ENCODE peak calls at places on chromosomes 16 and 17, in five cellular contexts. I is stimulated activated CD8-positive, alpha-beta memory T cell treated with anti-CD3 and anti-CD28 coated beads, Interleukin-15, amount 100 ng/mL, for 24 hours; X is EH; C is HEK293T; T is endothelial cell. M is an unnamed sample.

GRCh38 chr16:66553223-66553622 is 847 bp downstream of the CKLF start:
- DNase-seq in I (no peak), X (peak), C (no peak), T (no peak), M (no peak)

GRCh38 chr17:44557653-44558285 is 485 bp downstream of the FZD2 start:
- DNase-seq in I (no peak), X (peak), C (no peak), T (peak), M (no peak)

GRCh38 chr16:79209308-79209707 is 391.2 kb downstream of the MAF start:
- DNase-seq in I (no peak), X (no peak), C (no peak), T (no peak), M (no peak)

GRCh38 chr16:53372942-53373871 is 61.1 kb upstream of the RBL2 start:
- DNase-seq in I (peak), X (no peak), C (no peak), T (peak), M (no peak)

GRCh38 chr17:44417553-44417952 is 28.1 kb upstream of the ITGA2B start:
- DNase-seq in I (no peak), X (peak), C (no peak), T (no peak), M (no peak)

GRCh38 chr17:76797441-76797840 is 59.5 kb downstream of the MFSD11 start:
- DNase-seq in I (no peak), X (no peak), C (no peak), T (no peak), M (no peak)

GRCh38 chr17:41768682-41769288 is 17.7 kb downstream of the JUP start:
- DNase-seq in I (no peak), X (no peak), C (no peak), T (no peak), M (no peak)

GRCh38 chr17:4270746-4271145 is 7.0 kb upstream of the ANKFY1 start:
- DNase-seq in I (no peak), X (no peak), C (no peak), T (no peak), M (no peak)

GRCh38 chr17:50534222-50534978 is 1.9 kb downstream of the EPN3 start:
- DNase-seq in I (no peak), X (no peak), C (no peak), T (no peak), M (no peak)

GRCh38 chr17:78403822-78404221 is 25.4 kb downstream of the PGS1 start:
- DNase-seq in I (no peak), X (no peak), C (no peak), T (no peak), M (no peak)

GRCh38 chr17:77164483-77165030 is 23.8 kb downstream of the SEC14L1 start:
- DNase-seq in I (no peak), X (peak), C (no peak), T (no peak), M (no peak)

GRCh38 chr17:1865252-1866037 is 35.6 kb downstream of the RPA1 start:
- DNase-seq in I (no peak), X (peak), C (peak), T (peak), M (peak)

GRCh38 chr17:51355314-51356083 is 95.2 kb downstream of the UTP18 start:
- DNase-seq in I (no peak), X (peak), C (no peak), T (no peak), M (no peak)

GRCh38 chr17:27499451-27500265 is 43.4 kb downstream of the KSR1 start:
- DNase-seq in I (no peak), X (no peak), C (no peak), T (no peak), M (no peak)

GRCh38 chr16:57029161-57030160 is 40.1 kb downstream of the NLRC5 start:
- DNase-seq in I (no peak), X (peak), C (no peak), T (no peak), M (no peak)

GRCh38 chr17:51352798-51353197 is 92.5 kb downstream of the UTP18 start:
- DNase-seq in I (no peak), X (no peak), C (no peak), T (no peak), M (no peak)

GRCh38 chr16:23058576-23058975 is 90.7 kb downstream of the USP31 start:
- DNase-seq in I (no peak), X (no peak), C (no peak), T (no peak), M (no peak)

GRCh38 chr17:1713878-1714487 is 3.8 kb upstream of the TLCD2 start:
- DNase-seq in I (no peak), X (peak), C (peak), T (peak), M (peak)

GRCh38 chr17:78883533-78884131 is 19.4 kb downstream of the CEP295NL start:
- DNase-seq in I (no peak), X (peak), C (no peak), T (peak), M (peak)

GRCh38 chr17:75319818-75320691 is 30.8 kb upstream of the SLC25A19 start:
- DNase-seq in I (no peak), X (peak), C (no peak), T (no peak), M (no peak)

GRCh38 chr17:47802341-47803022 is 19.1 kb downstream of the OSBPL7 start:
- DNase-seq in I (no peak), X (peak), C (peak), T (peak), M (peak)

GRCh38 chr17:58381124-58381838 is 29.3 kb upstream of the SUPT4H1 start:
- DNase-seq in I (no peak), X (no peak), C (no peak), T (no peak), M (no peak)

GRCh38 chr16:29710227-29711219 is 31.5 kb downstream of the QPRT start:
- DNase-seq in I (no peak), X (peak), C (peak), T (peak), M (peak)

GRCh38 chr16:30923554-30924085 is at the start of gene FBXL19:
- DNase-seq in I (no peak), X (no peak), C (no peak), T (peak), M (no peak)

GRCh38 chr17:64115043-64115698 is 14.8 kb downstream of the ERN1 start:
- DNase-seq in I (no peak), X (no peak), C (no peak), T (no peak), M (no peak)

GRCh38 chr17:20105539-20106291 is 96.6 kb downstream of the SPECC1 start:
- DNase-seq in I (no peak), X (no peak), C (no peak), T (no peak), M (no peak)

GRCh38 chr17:1447061-1447460 is 9.0 kb downstream of the CRK start:
- DNase-seq in I (no peak), X (no peak), C (no peak), T (peak), M (no peak)

GRCh38 chr16:24419709-24420108 is 119.7 kb upstream of the RBBP6 start:
- DNase-seq in I (no peak), X (no peak), C (no peak), T (no peak), M (no peak)

GRCh38 chr17:27888072-27888471 is 5.1 kb downstream of the LYRM9 start:
- DNase-seq in I (no peak), X (no peak), C (no peak), T (no peak), M (no peak)

GRCh38 chr16:67594956-67595355 is 32.6 kb downstream of the CTCF start:
- DNase-seq in I (no peak), X (peak), C (no peak), T (no peak), M (no peak)

GRCh38 chr17:52027620-52028019 is 130.9 kb downstream of the CA10 start:
- DNase-seq in I (no peak), X (peak), C (no peak), T (no peak), M (no peak)

GRCh38 chr16:27284865-27285675 is 16.5 kb upstream of the NSMCE1 start:
- DNase-seq in I (no peak), X (no peak), C (no peak), T (no peak), M (no peak)

GRCh38 chr16:19223235-19223847 is 55.3 kb downstream of the SYT17 start:
- DNase-seq in I (peak), X (peak), C (peak), T (peak), M (peak)

GRCh38 chr16:52090080-52090479 is 456.9 kb downstream of the TOX3 start:
- DNase-seq in I (no peak), X (peak), C (no peak), T (no peak), M (no peak)

GRCh38 chr17:27848941-27849340 is 44.2 kb downstream of the LYRM9 start:
- DNase-seq in I (no peak), X (no peak), C (no peak), T (no peak), M (no peak)

GRCh38 chr16:7364054-7364407 is 31.4 kb downstream of the RBFOX1 start:
- DNase-seq in I (no peak), X (no peak), C (no peak), T (no peak), M (no peak)

GRCh38 chr17:16932611-16933010 is 39.3 kb downstream of the TNFRSF13B start:
- DNase-seq in I (no peak), X (no peak), C (no peak), T (no peak), M (no peak)

GRCh38 chr16:52725043-52725442 is 178.1 kb upstream of the TOX3 start:
- DNase-seq in I (no peak), X (no peak), C (no peak), T (no peak), M (no peak)

M was measured in NCI-H460.